ENCODE peak calls at places on chromosomes 13 and 19, in nine cellular contexts. S is kidney epithelial cell; A is stimulated activated CD4-positive, alpha-beta T cell treated with anti-CD3 and anti-CD28 coated beads, Interleukin-4, amount 100 ng/mL, for 48 hours; C is AG09319; I is CD8-positive, alpha-beta T cell; O is HCEC 1CT; P is hepatic stellate cell; T is activated naive CD4-positive, alpha-beta T cell; F is endothelial cell of umbilical vein. M is an unnamed sample.

GRCh38 chr19:18308051-18308947 is 14.6 kb downstream of the LSM4 start:
- DNase-seq in S (no peak), A (no peak), C (no peak), I (no peak), O (no peak), P (no peak), T (no peak), F (no peak), M (no peak)

GRCh38 chr19:11088508-11089253 is 582 bp upstream of the LDLR start:
- DNase-seq in S (no peak), A (no peak), C (no peak), I (no peak), O (peak), P (no peak), T (no peak), F (no peak), M (no peak)

GRCh38 chr19:2720777-2721569 is at the start of gene DIRAS1:
- DNase-seq in S (no peak), A (no peak), C (no peak), I (no peak), O (no peak), P (no peak), T (no peak), F (no peak), M (no peak)

GRCh38 chr19:44777715-44778347 is at the start of gene CBLC:
- DNase-seq in S (no peak), A (no peak), C (no peak), I (no peak), O (no peak), P (no peak), T (no peak), F (no peak), M (no peak)

GRCh38 chr19:50414850-50415660 is 3.7 kb upstream of the SPIB start:
- DNase-seq in S (no peak), A (peak), C (peak), I (peak), O (peak), P (peak), T (peak), F (peak), M (peak)

GRCh38 chr13:23639672-23640275 is 69.6 kb downstream of the TNFRSF19 start:
- DNase-seq in S (no peak), A (no peak), C (no peak), I (no peak), O (no peak), P (no peak), T (no peak), F (no peak), M (no peak)

GRCh38 chr19:16045893-16046292 is 30.4 kb upstream of the TPM4 start:
- DNase-seq in S (no peak), A (no peak), C (no peak), I (no peak), O (no peak), P (no peak), T (no peak), F (no peak), M (no peak)

GRCh38 chr13:68813397-68813796 is 1294.2 kb upstream of the ATXN8OS start:
- DNase-seq in S (no peak), A (no peak), C (no peak), I (no peak), O (no peak), P (no peak), T (no peak), F (no peak), M (no peak)

GRCh38 chr19:29840066-29840950 is 28.5 kb downstream of the CCNE1 start:
- DNase-seq in S (no peak), A (no peak), C (no peak), I (no peak), O (no peak), P (no peak), T (no peak), F (no peak), M (no peak)

GRCh38 chr19:46279177-46279576 is 17.7 kb upstream of the HIF3A start:
- DNase-seq in S (no peak), A (no peak), C (no peak), I (no peak), O (no peak), P (no peak), T (no peak), F (no peak), M (no peak)

GRCh38 chr19:30522359-30522758 is 150.2 kb downstream of the ZNF536 start:
- DNase-seq in S (no peak), A (no peak), C (no peak), I (no peak), O (no peak), P (no peak), T (no peak), F (no peak), M (no peak)

GRCh38 chr19:18368504-18369222 is 17.3 kb upstream of the GDF15 start:
- DNase-seq in S (no peak), A (no peak), C (no peak), I (no peak), O (no peak), P (no peak), T (no peak), F (no peak), M (no peak)

GRCh38 chr19:5451494-5451893 is 3.7 kb upstream of the ZNRF4 start:
- DNase-seq in S (no peak), A (no peak), C (no peak), I (no peak), O (no peak), P (no peak), T (no peak), F (no peak), M (no peak)

GRCh38 chr19:7833225-7834156 is 3.5 kb downstream of the EVI5L start:
- DNase-seq in S (no peak), A (no peak), C (no peak), I (no peak), O (peak), P (no peak), T (no peak), F (no peak), M (no peak)

GRCh38 chr13:58239774-58240268 is 608.3 kb downstream of the PCDH17 start:
- DNase-seq in S (no peak), A (no peak), C (no peak), I (no peak), O (no peak), P (no peak), T (no peak), F (no peak), M (no peak)

GRCh38 chr13:114173261-114173660 is 5.8 kb upstream of the CFAP97D2 start:
- DNase-seq in S (no peak), A (no peak), C (no peak), I (no peak), O (no peak), P (no peak), T (no peak), F (no peak), M (no peak)

GRCh38 chr13:109971006-109971744 is 184.8 kb upstream of the IRS2 start:
- DNase-seq in S (no peak), A (no peak), C (no peak), I (no peak), O (no peak), P (no peak), T (no peak), F (no peak), M (no peak)

GRCh38 chr13:35914662-35915061 is 216.5 kb downstream of the DCLK1 start:
- DNase-seq in S (no peak), A (no peak), C (no peak), I (no peak), O (no peak), P (no peak), T (no peak), F (no peak), M (no peak)

GRCh38 chr19:52351512-52351911 is 15.5 kb downstream of the ZNF610 start:
- DNase-seq in S (no peak), A (no peak), C (no peak), I (no peak), O (no peak), P (no peak), T (no peak), F (no peak), M (no peak)

GRCh38 chr19:56507446-56508281 is at the start of gene ZNF471:
- DNase-seq in S (peak), A (peak), C (peak), I (peak), O (peak), P (peak), T (peak), F (peak), M (no peak)

GRCh38 chr19:43488179-43488578 is 16.4 kb downstream of the PHLDB3 start:
- DNase-seq in S (no peak), A (no peak), C (no peak), I (no peak), O (no peak), P (no peak), T (no peak), F (no peak), M (no peak)

GRCh38 chr19:55497777-55498176 is 9.5 kb downstream of the SSC5D start:
- DNase-seq in S (no peak), A (no peak), C (no peak), I (no peak), O (no peak), P (no peak), T (no peak), F (no peak), M (no peak)

GRCh38 chr19:2774083-2774679 is 8.9 kb downstream of the SGTA start:
- DNase-seq in S (no peak), A (no peak), C (no peak), I (no peak), O (no peak), P (no peak), T (no peak), F (no peak), M (no peak)

GRCh38 chr19:37401078-37401477 is 30.2 kb downstream of the ZNF527 start:
- DNase-seq in S (no peak), A (no peak), C (no peak), I (no peak), O (no peak), P (no peak), T (no peak), F (no peak), M (no peak)

GRCh38 chr13:21668665-21669599 is 1.9 kb upstream of the FGF9 start:
- DNase-seq in S (no peak), A (no peak), C (no peak), I (no peak), O (no peak), P (no peak), T (no peak), F (no peak), M (no peak)

GRCh38 chr19:49690656-49691242 is at the start of gene CPT1C:
- DNase-seq in S (no peak), A (peak), C (peak), I (peak), O (peak), P (peak), T (no peak), F (peak), M (no peak)

GRCh38 chr19:42166336-42166735 is 34.1 kb upstream of the POU2F2 start:
- DNase-seq in S (no peak), A (no peak), C (no peak), I (no peak), O (no peak), P (no peak), T (no peak), F (no peak), M (no peak)

GRCh38 chr19:41708481-41708880 is at the start of gene CEACAM5:
- DNase-seq in S (no peak), A (no peak), C (no peak), I (no peak), O (no peak), P (no peak), T (no peak), F (no peak), M (no peak)

GRCh38 chr19:17797397-17798201 is 2.7 kb downstream of the B3GNT3 start:
- DNase-seq in S (no peak), A (peak), C (no peak), I (no peak), O (peak), P (no peak), T (no peak), F (no peak), M (no peak)

GRCh38 chr19:6092329-6093286 is 17.7 kb downstream of the RFX2 start:
- DNase-seq in S (peak), A (no peak), C (peak), I (no peak), O (peak), P (peak), T (no peak), F (peak), M (no peak)

GRCh38 chr13:74771964-74772363 is 637.8 kb upstream of the KLF12 start:
- DNase-seq in S (peak), A (no peak), C (no peak), I (no peak), O (peak), P (peak), T (no peak), F (no peak), M (no peak)

GRCh38 chr13:113666951-113667701 is at the start of gene GRK1:
- DNase-seq in S (no peak), A (no peak), C (no peak), I (no peak), O (no peak), P (no peak), T (no peak), F (no peak), M (no peak)

GRCh38 chr13:99078014-99078771 is 100.3 kb upstream of the DOCK9 start:
- DNase-seq in S (no peak), A (no peak), C (no peak), I (no peak), O (no peak), P (no peak), T (no peak), F (no peak), M (no peak)

GRCh38 chr19:35114656-35115537 is 726 bp upstream of the FXYD3 start:
- DNase-seq in S (no peak), A (peak), C (no peak), I (peak), O (no peak), P (peak), T (peak), F (peak), M (peak)

GRCh38 chr19:29831041-29831548 is 19.3 kb downstream of the CCNE1 start:
- DNase-seq in S (no peak), A (no peak), C (no peak), I (peak), O (no peak), P (no peak), T (no peak), F (peak), M (no peak)

GRCh38 chr19:40224342-40225148 is 1.9 kb downstream of the CCNP start:
- DNase-seq in S (no peak), A (no peak), C (no peak), I (no peak), O (no peak), P (no peak), T (no peak), F (no peak), M (no peak)

GRCh38 chr19:46296722-46297431 is at the start of gene HIF3A:
- DNase-seq in S (no peak), A (no peak), C (no peak), I (no peak), O (peak), P (no peak), T (no peak), F (peak), M (no peak)

GRCh38 chr19:325937-326565 is 18.5 kb downstream of the MIER2 start:
- DNase-seq in S (no peak), A (no peak), C (no peak), I (no peak), O (no peak), P (no peak), T (no peak), F (no peak), M (no peak)

M was measured in GM19239.